ENCODE peak calls at places on chromosome 9, in seven cellular contexts. J, Z, Y, E, P, H and G are unnamed samples.

GRCh38 chr9:109956811-109957440 is 176.9 kb downstream of the PALM2AKAP2 start:
- DNase-seq in J (no peak), H (no peak), Z (no peak), E (no peak), Y (no peak), P (peak; percentile 19), G (no peak)

GRCh38 chr9:135130266-135130976 is 43.0 kb downstream of the OLFM1 start:
- DNase-seq in E (no peak), J (no peak), P (peak; percentile 72), Y (peak; percentile 30), Z (no peak), H (no peak), G (no peak)

GRCh38 chr9:125591888-125592287 is 115.1 kb downstream of the MAPKAP1 start:
- DNase-seq in P (no peak), Z (no peak), E (no peak), J (no peak), Y (no peak), H (no peak), G (no peak)

GRCh38 chr9:89185980-89186379 is 7.4 kb upstream of the SHC3 start:
- DNase-seq in J (no peak), P (no peak), E (no peak), Y (no peak), H (no peak), Z (no peak), G (no peak)

GRCh38 chr9:133677126-133678010 is 41.2 kb downstream of the DBH start:
- DNase-seq in Y (no peak), J (no peak), Z (peak; percentile 79), P (no peak), E (no peak), H (no peak), G (peak; percentile 83)

GRCh38 chr9:83062653-83063527 is at the start of gene RASEF:
- DNase-seq in Z (no peak), H (no peak), P (peak; percentile 27), J (no peak), E (no peak), Y (no peak), G (no peak)

GRCh38 chr9:70947519-70947918 is 173.9 kb downstream of the TRPM3 start:
- DNase-seq in Z (no peak), E (no peak), J (no peak), Y (no peak), P (no peak), H (no peak), G (no peak)

GRCh38 chr9:14066815-14067214 is 247.1 kb downstream of the NFIB start:
- DNase-seq in H (no peak), Y (no peak), P (no peak), Z (no peak), J (no peak), E (no peak), G (no peak)

GRCh38 chr9:76200730-76201129 is 193.5 kb downstream of the RFK start:
- DNase-seq in J (no peak), Z (no peak), E (no peak), Y (no peak), P (no peak), H (no peak), G (no peak)

GRCh38 chr9:80158150-80158549 is 586.4 kb downstream of the TLE4 start:
- DNase-seq in E (no peak), Z (no peak), J (no peak), Y (no peak), H (no peak), P (no peak), G (no peak)

GRCh38 chr9:90344013-90344412 is 298.6 kb downstream of the DIRAS2 start:
- DNase-seq in Z (no peak), Y (no peak), E (no peak), P (no peak), H (no peak), J (no peak), G (no peak)

GRCh38 chr9:72960446-72960845 is 7.6 kb upstream of the ALDH1A1 start:
- DNase-seq in J (no peak), P (no peak), E (no peak), Z (no peak), Y (peak; percentile 69), H (no peak), G (no peak)

GRCh38 chr9:17578911-17579793 is at the start of gene SH3GL2:
- DNase-seq in Y (no peak), H (no peak), J (no peak), P (no peak), Z (no peak), E (no peak), G (no peak)

GRCh38 chr9:126515001-126515872 is 98.5 kb upstream of the LMX1B start:
- DNase-seq in E (no peak), Z (no peak), H (no peak), J (no peak), P (no peak), Y (no peak), G (no peak)

GRCh38 chr9:120619751-120620655 is 40.0 kb upstream of the CDK5RAP2 start:
- DNase-seq in Z (peak; percentile 33), H (peak; percentile 11), Y (peak; percentile 84), J (peak; percentile 30), E (no peak), P (peak; percentile 52), G (peak; percentile 78)

GRCh38 chr9:99103909-99104458 is 929 bp upstream of the TGFBR1 start:
- DNase-seq in H (no peak), E (no peak), Z (no peak), P (no peak), J (no peak), Y (no peak), G (no peak)

GRCh38 chr9:84975926-84976325 is 306.4 kb downstream of the NTRK2 start:
- DNase-seq in Y (no peak), E (no peak), Z (no peak), P (no peak), J (no peak), H (no peak), G (no peak)

GRCh38 chr9:123655681-123656423 is 274.1 kb downstream of the DENND1A start:
- DNase-seq in H (no peak), P (no peak), Z (no peak), E (no peak), J (no peak), Y (no peak), G (no peak)

GRCh38 chr9:120904061-120904998 is 22.3 kb downstream of the TRAF1 start:
- DNase-seq in Z (peak; percentile 82), Y (no peak), J (no peak), E (no peak), H (no peak), P (no peak), G (peak; percentile 86)

GRCh38 chr9:91151014-91151740 is 210.5 kb downstream of the AUH start:
- DNase-seq in Y (peak; percentile 85), J (peak; percentile 93), H (no peak), P (no peak), Z (peak; percentile 20), E (no peak), G (peak; percentile 77)

GRCh38 chr9:4349841-4350418 is 50.1 kb upstream of the GLIS3 start:
- DNase-seq in P (no peak), Y (no peak), Z (no peak), H (no peak), E (no peak), J (no peak), G (no peak)

GRCh38 chr9:7844283-7844682 is 44.7 kb upstream of the DMAC1 start:
- DNase-seq in P (no peak), H (no peak), Y (peak; percentile 61), E (no peak), J (no peak), Z (no peak), G (no peak)

GRCh38 chr9:132637801-132638200 is 32.0 kb downstream of the DDX31 start:
- DNase-seq in J (no peak), Z (no peak), P (peak; percentile 62), Y (no peak), E (no peak), H (no peak), G (no peak)